ENCODE peak calls at places on chromosomes 16 and 17, in four cellular contexts. One of them, this sample, is unnamed.
A peak's percentile ranks its signal among the peaks of the same experiment; 100 is the strongest.

GRCh38 chr17:62703776-62704380 is 76.4 kb downstream of the MRC2 start:
- DNase-seq in H9: peak; percentile 92
- DNase-seq in mesothelial cell of epicardium: peak; percentile 72
- DNase-seq in endothelial cell: peak; percentile 92
- DNase-seq in this sample: no peak

GRCh38 chr17:29619251-29619650 is 3.5 kb downstream of the CORO6 start:
- DNase-seq in H9: peak; percentile 81
- DNase-seq in mesothelial cell of epicardium: no peak
- DNase-seq in endothelial cell: no peak
- DNase-seq in this sample: no peak

GRCh38 chr17:2082003-2082862 is 27.3 kb downstream of the HIC1 start:
- DNase-seq in H9: no peak
- DNase-seq in mesothelial cell of epicardium: no peak
- DNase-seq in endothelial cell: no peak
- DNase-seq in this sample: no peak

GRCh38 chr17:45200701-45201100 is 21.0 kb upstream of the FMNL1 start:
- DNase-seq in H9: peak; percentile 55
- DNase-seq in mesothelial cell of epicardium: no peak
- DNase-seq in endothelial cell: no peak
- DNase-seq in this sample: no peak

GRCh38 chr17:45364531-45365390 is 47.9 kb upstream of the MAP3K14 start:
- DNase-seq in H9: peak; percentile 99
- DNase-seq in mesothelial cell of epicardium: no peak
- DNase-seq in endothelial cell: peak; percentile 32
- DNase-seq in this sample: no peak

GRCh38 chr16:870856-871561 is 70.5 kb upstream of the GNG13 start:
- DNase-seq in H9: no peak
- DNase-seq in mesothelial cell of epicardium: peak; percentile 12
- DNase-seq in endothelial cell: no peak
- DNase-seq in this sample: no peak

GRCh38 chr16:19166500-19166899 is 1.5 kb upstream of the SYT17 start:
- DNase-seq in H9: no peak
- DNase-seq in mesothelial cell of epicardium: no peak
- DNase-seq in endothelial cell: no peak
- DNase-seq in this sample: no peak

GRCh38 chr17:34781571-34782108 is 179.6 kb downstream of the CCT6B start:
- DNase-seq in H9: no peak
- DNase-seq in mesothelial cell of epicardium: no peak
- DNase-seq in endothelial cell: no peak
- DNase-seq in this sample: no peak

GRCh38 chr17:37791434-37791833 is 46.6 kb upstream of the HNF1B start:
- DNase-seq in H9: peak; percentile 46
- DNase-seq in mesothelial cell of epicardium: no peak
- DNase-seq in endothelial cell: no peak
- DNase-seq in this sample: no peak

GRCh38 chr16:88432753-88433152 is 20.3 kb upstream of the ZFPM1 start:
- DNase-seq in H9: no peak
- DNase-seq in mesothelial cell of epicardium: no peak
- DNase-seq in endothelial cell: no peak
- DNase-seq in this sample: no peak

GRCh38 chr16:13634253-13634652 is 285.7 kb upstream of the ERCC4 start:
- DNase-seq in H9: no peak
- DNase-seq in mesothelial cell of epicardium: no peak
- DNase-seq in endothelial cell: no peak
- DNase-seq in this sample: no peak

GRCh38 chr17:36182176-36183000 is 6.0 kb upstream of the TBC1D3B start:
- DNase-seq in H9: peak; percentile 87
- DNase-seq in mesothelial cell of epicardium: no peak
- DNase-seq in endothelial cell: peak; percentile 44
- DNase-seq in this sample: no peak

DNA sequence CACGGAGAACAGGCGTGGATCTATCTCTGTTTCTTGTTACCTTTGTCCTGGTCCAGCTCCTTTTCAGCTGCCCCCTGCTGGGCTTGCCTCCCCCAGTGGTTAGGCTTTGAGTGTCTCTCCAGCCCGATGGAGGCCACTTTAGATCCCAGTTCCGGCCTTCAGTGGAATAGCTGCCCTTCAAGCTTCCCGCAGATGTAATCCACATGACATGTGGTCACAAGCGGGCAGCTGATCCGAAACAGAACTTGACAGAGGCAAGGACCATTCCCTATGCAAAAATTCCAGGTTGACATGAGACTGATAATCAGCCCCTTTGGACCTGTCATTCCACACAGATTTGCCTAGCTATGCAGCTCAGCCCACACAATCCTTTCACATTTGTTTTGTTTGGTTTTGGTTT is 40.6 kb upstream of the AQP8 start:
- DNase-seq in H9: no peak
- DNase-seq in mesothelial cell of epicardium: no peak
- DNase-seq in endothelial cell: no peak
- DNase-seq in this sample: no peak
- TF ChIP-seq CTCF in H9: no peak
- TF ChIP-seq CTCF in mesothelial cell of epicardium: no peak
- TF ChIP-seq CTCF in endothelial cell: no peak
- TF ChIP-seq CTCF in this sample: no peak

GRCh38 chr17:65433592-65433991 is 127.9 kb downstream of the AXIN2 start:
- DNase-seq in H9: no peak
- DNase-seq in mesothelial cell of epicardium: no peak
- DNase-seq in endothelial cell: no peak
- DNase-seq in this sample: no peak

GRCh38 chr17:65434878-65435277 is 126.6 kb downstream of the AXIN2 start:
- DNase-seq in H9: no peak
- DNase-seq in mesothelial cell of epicardium: no peak
- DNase-seq in endothelial cell: no peak
- DNase-seq in this sample: no peak

GRCh38 chr17:65433157-65433556 is 128.3 kb downstream of the AXIN2 start:
- DNase-seq in H9: no peak
- DNase-seq in mesothelial cell of epicardium: no peak
- DNase-seq in endothelial cell: no peak
- DNase-seq in this sample: no peak

GRCh38 chr17:65436871-65437270 is 124.6 kb downstream of the AXIN2 start:
- DNase-seq in H9: no peak
- DNase-seq in mesothelial cell of epicardium: no peak
- DNase-seq in endothelial cell: no peak
- DNase-seq in this sample: no peak

DNA sequence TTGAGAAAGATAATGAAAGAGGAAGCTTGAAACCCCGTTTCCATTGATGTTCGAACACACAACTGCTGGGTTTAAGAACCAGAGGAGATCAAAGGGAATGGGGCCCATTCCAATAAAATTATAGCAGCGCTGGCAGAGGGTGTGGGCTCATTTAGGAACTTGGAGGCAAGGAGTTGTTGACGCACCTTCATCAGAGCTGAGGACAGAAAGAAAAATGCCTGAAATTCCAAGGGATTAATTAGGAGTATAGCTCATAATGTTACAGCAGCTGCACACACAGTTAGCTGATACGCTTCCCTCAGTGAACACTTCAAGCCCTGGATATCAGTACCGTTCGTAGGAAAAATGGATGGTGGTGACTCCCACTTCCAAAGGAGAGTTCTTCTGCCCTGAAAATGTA is 127.2 kb downstream of the AXIN2 start:
- DNase-seq in H9: no peak
- DNase-seq in mesothelial cell of epicardium: no peak
- DNase-seq in endothelial cell: no peak
- DNase-seq in this sample: no peak
- TF ChIP-seq CTCF in H9: no peak
- TF ChIP-seq CTCF in mesothelial cell of epicardium: no peak
- TF ChIP-seq CTCF in endothelial cell: no peak
- TF ChIP-seq CTCF in this sample: no peak

GRCh38 chr17:46876926-46877325 is 25.5 kb downstream of the WNT9B start:
- DNase-seq in H9: no peak
- DNase-seq in mesothelial cell of epicardium: no peak
- DNase-seq in endothelial cell: no peak
- DNase-seq in this sample: no peak

GRCh38 chr17:46875849-46876352 is 24.5 kb downstream of the WNT9B start:
- DNase-seq in H9: no peak
- DNase-seq in mesothelial cell of epicardium: no peak
- DNase-seq in endothelial cell: no peak
- DNase-seq in this sample: no peak

GRCh38 chr17:46877466-46877865 is 26.1 kb downstream of the WNT9B start:
- DNase-seq in H9: no peak
- DNase-seq in mesothelial cell of epicardium: no peak
- DNase-seq in endothelial cell: no peak
- DNase-seq in this sample: no peak

GRCh38 chr17:46874906-46875305 is 23.5 kb downstream of the WNT9B start:
- DNase-seq in H9: no peak
- DNase-seq in mesothelial cell of epicardium: no peak
- DNase-seq in endothelial cell: no peak
- DNase-seq in this sample: no peak

DNA sequence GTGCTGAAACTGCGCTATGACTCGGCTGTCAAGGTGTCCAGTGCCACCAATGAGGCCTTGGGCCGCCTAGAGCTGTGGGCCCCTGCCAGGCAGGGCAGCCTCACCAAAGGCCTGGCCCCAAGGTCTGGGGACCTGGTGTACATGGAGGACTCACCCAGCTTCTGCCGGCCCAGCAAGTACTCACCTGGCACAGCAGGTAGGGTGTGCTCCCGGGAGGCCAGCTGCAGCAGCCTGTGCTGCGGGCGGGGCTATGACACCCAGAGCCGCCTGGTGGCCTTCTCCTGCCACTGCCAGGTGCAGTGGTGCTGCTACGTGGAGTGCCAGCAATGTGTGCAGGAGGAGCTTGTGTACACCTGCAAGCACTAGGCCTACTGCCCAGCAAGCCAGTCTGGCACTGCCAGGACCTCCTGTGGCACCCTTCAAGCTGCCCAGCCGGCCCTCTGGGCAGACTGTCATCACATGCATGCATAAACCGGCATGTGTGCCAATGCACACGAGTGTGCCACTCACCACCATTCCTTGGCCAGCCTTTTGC is 25.0 kb downstream of the WNT9B start:
- DNase-seq in H9: peak; percentile 89
- DNase-seq in mesothelial cell of epicardium: no peak
- DNase-seq in endothelial cell: peak; percentile 21
- DNase-seq in this sample: no peak
- TF ChIP-seq CTCF in H9: peak; percentile 78
- TF ChIP-seq CTCF in mesothelial cell of epicardium: no peak
- TF ChIP-seq CTCF in endothelial cell: peak; percentile 36
- TF ChIP-seq CTCF in this sample: no peak

GRCh38 chr17:5793157-5793556 is 208.8 kb upstream of the NLRP1 start:
- DNase-seq in H9: no peak
- DNase-seq in mesothelial cell of epicardium: no peak
- DNase-seq in endothelial cell: no peak
- DNase-seq in this sample: no peak

GRCh38 chr17:5797447-5797846 is 213.1 kb upstream of the NLRP1 start:
- DNase-seq in H9: no peak
- DNase-seq in mesothelial cell of epicardium: no peak
- DNase-seq in endothelial cell: no peak
- DNase-seq in this sample: no peak

GRCh38 chr17:5794881-5795486 is 210.7 kb upstream of the NLRP1 start:
- DNase-seq in H9: no peak
- DNase-seq in mesothelial cell of epicardium: no peak
- DNase-seq in endothelial cell: no peak
- DNase-seq in this sample: no peak

GRCh38 chr17:5798104-5798503 is 213.8 kb upstream of the NLRP1 start:
- DNase-seq in H9: no peak
- DNase-seq in mesothelial cell of epicardium: no peak
- DNase-seq in endothelial cell: no peak
- DNase-seq in this sample: no peak

DNA sequence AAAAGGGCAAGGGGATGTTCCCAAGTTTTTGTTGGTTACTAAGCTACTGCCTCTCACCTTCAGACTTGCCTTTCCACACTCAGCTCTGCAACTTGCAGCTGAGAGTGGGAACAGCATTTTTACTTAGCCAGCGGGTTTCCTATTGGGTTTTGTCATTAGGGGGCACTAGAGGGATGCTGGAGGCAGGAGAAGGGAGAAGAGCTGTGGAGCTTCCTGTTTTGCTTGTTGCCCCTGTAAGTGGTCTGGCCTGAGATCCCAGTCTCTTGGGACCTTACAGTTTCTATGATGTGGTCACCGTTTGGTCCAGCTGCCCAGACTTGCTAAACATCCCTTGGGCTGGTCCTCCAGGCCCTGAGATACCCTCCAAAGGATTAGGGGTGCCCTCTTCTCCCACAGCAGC is 209.6 kb upstream of the NLRP1 start:
- DNase-seq in H9: peak; percentile 85
- DNase-seq in mesothelial cell of epicardium: no peak
- DNase-seq in endothelial cell: peak; percentile 41
- DNase-seq in this sample: no peak
- TF ChIP-seq CTCF in H9: peak; percentile 74
- TF ChIP-seq CTCF in mesothelial cell of epicardium: no peak
- TF ChIP-seq CTCF in endothelial cell: no peak
- TF ChIP-seq CTCF in this sample: no peak

DNA sequence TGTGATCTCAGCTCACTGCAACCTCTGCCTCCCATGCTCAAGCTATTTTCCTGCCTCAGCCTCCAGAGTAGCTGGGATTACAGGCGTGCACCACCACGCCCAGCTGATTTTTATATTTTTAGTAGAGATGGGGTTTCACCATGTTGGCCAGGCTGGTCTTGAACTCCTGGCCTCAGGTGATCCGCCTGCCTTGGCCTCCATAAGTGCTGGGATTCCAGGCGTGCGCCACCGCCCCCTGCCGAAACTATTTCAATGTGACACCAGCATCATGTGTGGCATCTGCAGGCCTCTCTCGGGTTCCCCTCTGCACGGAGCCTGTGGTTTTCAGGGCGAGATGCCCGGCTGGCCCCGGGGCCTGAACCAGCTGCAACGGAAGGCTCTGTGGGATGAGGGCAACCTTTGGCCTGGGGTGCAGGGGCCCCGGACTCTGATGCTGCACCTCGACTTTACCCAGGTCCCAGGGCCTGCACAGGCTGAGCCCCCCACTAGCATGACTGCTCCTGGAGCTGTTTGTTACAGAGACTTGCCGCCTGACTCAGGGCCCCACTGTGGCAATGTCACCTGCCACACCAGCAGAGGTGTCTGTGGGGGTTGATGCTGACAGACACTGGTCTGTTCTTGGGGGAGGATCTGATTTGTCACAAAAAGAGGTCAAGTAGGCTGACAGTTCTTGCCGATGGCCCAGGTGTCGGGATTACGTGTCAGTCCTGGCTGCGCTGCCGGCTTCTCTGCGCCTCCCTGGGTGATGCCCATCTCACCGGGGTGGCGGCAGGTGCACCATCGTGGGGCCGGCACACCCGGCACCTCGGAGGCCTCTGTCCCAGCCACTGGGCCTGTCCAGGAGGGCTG is 8.6 kb upstream of the TEX19 start:
- DNase-seq in H9: no peak
- DNase-seq in mesothelial cell of epicardium: no peak
- DNase-seq in endothelial cell: no peak
- DNase-seq in this sample: no peak
- TF ChIP-seq CTCF in H9: peak; percentile 32
- TF ChIP-seq CTCF in mesothelial cell of epicardium: no peak
- TF ChIP-seq CTCF in endothelial cell: no peak
- TF ChIP-seq CTCF in this sample: no peak

DNA sequence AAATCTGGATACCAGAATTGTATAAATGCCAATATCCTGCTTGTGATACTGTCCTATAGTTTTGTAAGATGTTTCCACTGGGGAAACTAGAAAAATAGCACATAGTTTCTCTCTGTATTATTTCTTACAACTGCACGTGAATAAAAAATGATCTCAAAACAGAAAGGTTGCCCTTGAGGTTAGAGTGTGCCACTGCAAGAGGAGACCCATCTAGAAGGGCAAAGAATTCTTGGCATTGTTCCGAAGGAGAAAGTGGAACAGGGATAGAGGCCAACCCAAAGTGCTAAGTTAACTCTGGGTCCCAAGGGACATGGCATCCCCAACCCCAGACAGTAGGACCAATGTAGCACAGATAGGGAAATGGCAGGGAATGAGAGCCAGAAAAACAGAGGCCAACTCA is 477.5 kb upstream of the HSBP1 start:
- DNase-seq in H9: no peak
- DNase-seq in mesothelial cell of epicardium: no peak
- DNase-seq in endothelial cell: no peak
- DNase-seq in this sample: no peak
- TF ChIP-seq CTCF in H9: peak; percentile 40
- TF ChIP-seq CTCF in mesothelial cell of epicardium: no peak
- TF ChIP-seq CTCF in endothelial cell: peak; percentile 38
- TF ChIP-seq CTCF in this sample: no peak